ENCODE peak calls at places on chromosomes 11 and 22, in ten cellular contexts. Q is cardiac muscle cell; C is GM23338; R is aorta; U is Peyer's patch; G is CD4-positive, CD25-positive, alpha-beta regulatory T cell; V is RWPE2; J is Karpas-422; T is kidney epithelial cell; Z is effector memory CD4-positive, alpha-beta T cell. P is an unnamed sample.

GRCh38 chr11:454801-455565 is 4.9 kb downstream of the PTDSS2 start:
- DNase-seq in V (no peak), Z (no peak), G (no peak), R (no peak), C (no peak), T (no peak), U (no peak), J (no peak), Q (no peak), P (no peak)

GRCh38 chr22:49956914-49957825 is 3.4 kb upstream of the PIM3 start:
- DNase-seq in R (peak; percentile 52), T (no peak), V (no peak), C (no peak), G (no peak), U (no peak), J (no peak), Z (no peak), Q (no peak), P (no peak)

GRCh38 chr11:134942633-134943032 is 530.6 kb upstream of the B3GAT1 start:
- DNase-seq in V (no peak), J (no peak), R (no peak), T (no peak), Z (no peak), U (no peak), Q (no peak), C (no peak), G (no peak), P (no peak)

GRCh38 chr11:69348414-69349235 is 54.7 kb downstream of the MYEOV start:
- DNase-seq in R (no peak), Z (no peak), T (no peak), G (no peak), J (no peak), V (no peak), Q (no peak), C (no peak), U (no peak), P (no peak)

GRCh38 chr11:78811622-78812021 is 237.0 kb upstream of the NARS2 start:
- DNase-seq in U (no peak), V (no peak), Q (no peak), C (no peak), J (no peak), Z (no peak), R (no peak), G (no peak), T (no peak), P (no peak)

GRCh38 chr11:33735426-33736147 is 636 bp downstream of the CD59 start:
- DNase-seq in G (peak; percentile 84), T (no peak), V (no peak), J (peak; percentile 64), R (peak; percentile 84), Q (peak; percentile 57), U (peak; percentile 56), C (peak; percentile 52), Z (peak; percentile 28), P (no peak)

GRCh38 chr11:37370817-37371216 is 772.8 kb upstream of the RAG2 start:
- DNase-seq in R (no peak), C (no peak), U (no peak), G (no peak), T (peak; percentile 7), Z (no peak), J (no peak), V (no peak), Q (no peak), P (no peak)

GRCh38 chr22:27108425-27109114 is 451.2 kb downstream of the MIAT start:
- DNase-seq in J (no peak), Q (no peak), V (no peak), R (peak; percentile 87), U (no peak), G (no peak), Z (no peak), C (no peak), T (no peak), P (no peak)

GRCh38 chr22:30305519-30305905 is 16.2 kb upstream of the CASTOR1 start:
- DNase-seq in Z (no peak), T (no peak), Q (no peak), V (no peak), C (no peak), J (no peak), G (peak; percentile 92), U (peak; percentile 65), R (no peak), P (no peak)

GRCh38 chr22:40512426-40513136 is 123.9 kb downstream of the MRTFA start:
- DNase-seq in J (no peak), R (no peak), V (no peak), Q (no peak), G (no peak), U (no peak), T (peak; percentile 92), C (no peak), Z (no peak), P (peak; percentile 63)

GRCh38 chr11:129740877-129741276 is 74.8 kb upstream of the TMEM45B start:
- DNase-seq in R (no peak), J (no peak), Z (no peak), T (no peak), V (no peak), C (no peak), U (no peak), G (no peak), Q (no peak), P (no peak)

GRCh38 chr22:44889233-44889878 is 120.4 kb downstream of the PHF21B start:
- DNase-seq in V (no peak), G (no peak), U (peak; percentile 27), R (peak; percentile 66), Z (no peak), Q (no peak), C (peak; percentile 52), J (no peak), T (no peak), P (no peak)
- H3K36me3 ChIP-seq in V (no peaks in the 10 kb centered on the region), G (no peaks in the 10 kb centered on the region), U (no peaks in the 10 kb centered on the region), R (no peaks in the 10 kb centered on the region), Z (no peaks in the 10 kb centered on the region), Q (no peaks in the 10 kb centered on the region), C (no peaks in the 10 kb centered on the region), J (no peaks in the 10 kb centered on the region), T (no peaks in the 10 kb centered on the region), P (no peaks in the 10 kb centered on the region)

GRCh38 chr11:125770583-125770982 is 8.0 kb downstream of the PATE2 start:
- DNase-seq in J (no peak), T (no peak), C (no peak), Q (no peak), Z (no peak), R (no peak), G (no peak), V (no peak), U (no peak), P (no peak)
- H3K36me3 ChIP-seq in J (no peaks in the 10 kb centered on the region), T (no peaks in the 10 kb centered on the region), C (no peaks in the 10 kb centered on the region), Q (no peaks in the 10 kb centered on the region), Z (no peaks in the 10 kb centered on the region), R (no peaks in the 10 kb centered on the region), G (no peaks in the 10 kb centered on the region), V (no peaks in the 10 kb centered on the region), U (no peaks in the 10 kb centered on the region), P (no peaks in the 10 kb centered on the region)

GRCh38 chr11:73907191-73907590 is 30.4 kb downstream of the PAAF1 start:
- DNase-seq in Z (no peak), V (no peak), J (no peak), U (no peak), C (peak; percentile 9), G (no peak), T (no peak), R (no peak), Q (no peak), P (no peak)

GRCh38 chr11:73914284-73914683 is 36.5 kb upstream of the DNAJB13 start:
- DNase-seq in Q (peak; percentile 2), J (no peak), Z (no peak), U (no peak), T (no peak), V (no peak), C (no peak), G (no peak), R (no peak), P (no peak)

GRCh38 chr11:73913472-73913871 is 36.7 kb downstream of the PAAF1 start:
- DNase-seq in Z (no peak), V (no peak), R (no peak), T (no peak), U (no peak), Q (no peak), G (no peak), C (no peak), J (no peak), P (no peak)

GRCh38 chr11:73916435-73916834 is 34.4 kb upstream of the DNAJB13 start:
- DNase-seq in Z (no peak), R (no peak), U (no peak), J (no peak), C (no peak), G (no peak), V (no peak), T (no peak), Q (no peak), P (no peak)

GRCh38 chr11:73912045-73912444 is 35.2 kb downstream of the PAAF1 start:
- DNase-seq in R (no peak), J (no peak), C (no peak), U (no peak), G (no peak), V (no peak), Q (no peak), T (no peak), Z (no peak), P (no peak)
- H3K36me3 ChIP-seq in R (peaks cover 2% of the 10 kb centered on the region), J (peaks cover 15% of the 10 kb centered on the region), C (no peaks in the 10 kb centered on the region), U (no peaks in the 10 kb centered on the region), G (peaks cover 58% of the 10 kb centered on the region), V (peaks cover 67% of the 10 kb centered on the region), Q (peaks cover 38% of the 10 kb centered on the region), T (no peaks in the 10 kb centered on the region), Z (peaks cover 58% of the 10 kb centered on the region), P (no peaks in the 10 kb centered on the region)

GRCh38 chr11:93734427-93735222 is 6.7 kb downstream of the TAF1D start:
- DNase-seq in Z (no peak), V (no peak), R (no peak), G (no peak), U (no peak), T (no peak), J (peak; percentile 61), C (no peak), Q (no peak), P (no peak)

GRCh38 chr11:93738647-93739081 is 2.6 kb downstream of the TAF1D start:
- DNase-seq in T (no peak), J (peak; percentile 59), C (no peak), G (no peak), R (no peak), V (no peak), Q (no peak), U (no peak), Z (no peak), P (no peak)

GRCh38 chr11:93735627-93736026 is 5.7 kb downstream of the TAF1D start:
- DNase-seq in J (peak; percentile 76), T (no peak), G (no peak), Q (no peak), V (no peak), R (no peak), C (no peak), U (no peak), Z (no peak), P (no peak)

GRCh38 chr11:93737904-93738612 is 3.2 kb downstream of the TAF1D start:
- DNase-seq in V (no peak), R (no peak), Q (no peak), U (no peak), T (no peak), J (peak; percentile 62), C (no peak), Z (no peak), G (peak; percentile 43), P (no peak)

DNA sequence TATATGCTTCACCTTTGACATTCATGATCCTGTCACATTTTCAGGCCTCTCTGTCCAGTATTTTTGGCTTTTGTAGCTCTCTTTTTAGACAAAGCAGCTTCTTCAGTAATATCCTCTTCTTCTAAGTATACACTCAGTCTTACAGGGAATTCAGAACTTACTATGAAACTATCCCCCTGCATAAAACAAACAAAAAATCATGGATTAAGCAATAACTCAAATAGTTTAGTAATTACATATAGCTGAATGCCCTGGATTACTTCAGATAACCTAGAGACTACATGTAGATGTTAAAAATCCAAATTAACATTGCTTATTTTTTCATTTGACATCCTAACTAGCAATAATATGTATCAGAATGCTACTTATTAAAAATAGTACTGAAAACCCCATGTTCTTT is 5.2 kb downstream of the TAF1D start:
- DNase-seq in V (no peak), J (no peak), R (no peak), Q (no peak), C (no peak), G (no peak), T (no peak), Z (no peak), U (no peak), P (no peak)
- H3K36me3 ChIP-seq in V (peaks cover 96% of the 10 kb centered on the region), J (peaks cover 97% of the 10 kb centered on the region), R (no peaks in the 10 kb centered on the region), Q (peaks cover 73% of the 10 kb centered on the region), C (peaks cover 89% of the 10 kb centered on the region), G (peaks cover 75% of the 10 kb centered on the region), T (no peaks in the 10 kb centered on the region), Z (peaks cover 60% of the 10 kb centered on the region), U (no peaks in the 10 kb centered on the region), P (peaks cover 92% of the 10 kb centered on the region)

P was measured in Panc1.